ENCODE peak calls at places on chromosomes 16 and 17, in six cellular contexts. One of them, this sample, is unnamed.

GRCh38 chr16:17080105-17080504 is 390.7 kb downstream of the XYLT1 start:
- DNase-seq in right atrium auricular region: no peak
- DNase-seq in Calu3: no peak
- DNase-seq in GM13976: no peak
- DNase-seq in uterus: no peak
- DNase-seq in upper lobe of right lung: no peak
- DNase-seq in this sample: no peak

GRCh38 chr17:74859439-74860228 is at the start of gene GRIN2C:
- DNase-seq in uterus: no peak
- DNase-seq in Calu3: no peak
- DNase-seq in right atrium auricular region: no peak
- DNase-seq in upper lobe of right lung: no peak
- DNase-seq in GM13976: no peak
- DNase-seq in this sample: peak; percentile 53

GRCh38 chr16:374616-374926 is 4.2 kb upstream of the MRPL28 start:
- DNase-seq in GM13976: no peak
- DNase-seq in Calu3: no peak
- DNase-seq in upper lobe of right lung: no peak
- DNase-seq in uterus: no peak
- DNase-seq in right atrium auricular region: no peak
- DNase-seq in this sample: no peak

GRCh38 chr16:11665071-11665491 is 3.2 kb upstream of the SNN start:
- DNase-seq in upper lobe of right lung: no peak
- DNase-seq in Calu3: no peak
- DNase-seq in right atrium auricular region: no peak
- DNase-seq in GM13976: no peak
- DNase-seq in uterus: no peak
- DNase-seq in this sample: no peak

GRCh38 chr16:15427648-15428239 is 6.6 kb upstream of the BMERB1 start:
- DNase-seq in upper lobe of right lung: peak; percentile 66
- DNase-seq in Calu3: peak; percentile 60
- DNase-seq in GM13976: peak; percentile 64
- DNase-seq in uterus: peak; percentile 83
- DNase-seq in right atrium auricular region: peak; percentile 82
- DNase-seq in this sample: peak; percentile 53

GRCh38 chr17:73430848-73431247 is 119.0 kb upstream of the CDC42EP4 start:
- DNase-seq in uterus: no peak
- DNase-seq in GM13976: no peak
- DNase-seq in right atrium auricular region: no peak
- DNase-seq in upper lobe of right lung: no peak
- DNase-seq in Calu3: no peak
- DNase-seq in this sample: no peak

GRCh38 chr16:67445441-67445912 is 14.6 kb downstream of the HSD11B2 start:
- DNase-seq in GM13976: no peak
- DNase-seq in uterus: peak; percentile 78
- DNase-seq in right atrium auricular region: no peak
- DNase-seq in upper lobe of right lung: no peak
- DNase-seq in Calu3: no peak
- DNase-seq in this sample: no peak

GRCh38 chr17:76997981-76998531 is 129.9 kb downstream of the MGAT5B start:
- DNase-seq in uterus: no peak
- DNase-seq in Calu3: no peak
- DNase-seq in GM13976: peak; percentile 81
- DNase-seq in right atrium auricular region: no peak
- DNase-seq in upper lobe of right lung: no peak
- DNase-seq in this sample: peak; percentile 69

GRCh38 chr17:17347956-17348871 is 45.0 kb downstream of the NT5M start:
- DNase-seq in Calu3: no peak
- DNase-seq in GM13976: no peak
- DNase-seq in right atrium auricular region: no peak
- DNase-seq in upper lobe of right lung: peak; percentile 48
- DNase-seq in uterus: no peak
- DNase-seq in this sample: no peak

DNA sequence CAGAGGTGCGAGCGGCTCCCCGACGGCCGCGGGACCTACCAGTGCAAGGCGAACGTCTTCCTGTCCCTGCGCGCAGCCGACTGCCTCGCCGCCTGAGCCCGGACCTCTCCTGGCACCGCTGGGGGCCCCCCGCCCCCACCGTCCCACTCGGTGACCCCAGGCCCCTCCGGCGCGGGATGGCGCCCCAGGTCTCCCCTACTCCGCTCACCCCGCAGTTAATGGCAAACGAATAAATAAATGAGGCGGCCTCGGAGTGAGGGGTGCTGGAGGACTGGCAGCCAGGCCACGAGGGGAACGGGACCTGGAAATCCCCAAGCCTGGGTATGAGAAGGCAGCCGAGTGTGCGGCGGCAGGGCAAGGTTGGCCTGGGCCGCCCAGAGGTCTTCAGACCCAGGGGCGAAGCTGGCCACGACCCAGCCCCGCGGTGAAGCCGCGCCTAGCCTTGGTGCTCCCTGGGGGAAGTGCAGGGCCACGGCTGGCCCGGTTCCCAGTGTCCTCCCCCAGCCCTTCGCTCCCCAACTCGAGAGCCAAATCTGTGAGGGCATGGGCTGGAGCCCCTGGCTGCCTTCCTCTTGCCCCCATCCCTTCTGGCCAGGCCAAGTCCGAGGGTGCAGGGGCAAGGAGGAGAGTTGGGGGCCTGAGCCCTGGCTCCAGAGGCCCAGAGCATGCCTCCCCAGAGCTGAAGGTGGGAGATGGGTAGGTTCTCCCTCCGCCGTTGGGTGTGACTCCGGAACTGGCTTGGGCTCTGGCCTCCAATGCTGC is 796 bp downstream of the NPB start:
- DNase-seq in uterus: no peak
- DNase-seq in Calu3: peak; percentile 29
- DNase-seq in GM13976: no peak
- DNase-seq in right atrium auricular region: no peak
- DNase-seq in upper lobe of right lung: peak; percentile 64
- DNase-seq in this sample: no peak
- TF ChIP-seq CTCF in uterus: no peak
- TF ChIP-seq CTCF in Calu3: no peak
- TF ChIP-seq CTCF in GM13976: no peak
- TF ChIP-seq CTCF in right atrium auricular region: no peak
- TF ChIP-seq CTCF in upper lobe of right lung: no peak
- TF ChIP-seq CTCF in this sample: no peak

DNA sequence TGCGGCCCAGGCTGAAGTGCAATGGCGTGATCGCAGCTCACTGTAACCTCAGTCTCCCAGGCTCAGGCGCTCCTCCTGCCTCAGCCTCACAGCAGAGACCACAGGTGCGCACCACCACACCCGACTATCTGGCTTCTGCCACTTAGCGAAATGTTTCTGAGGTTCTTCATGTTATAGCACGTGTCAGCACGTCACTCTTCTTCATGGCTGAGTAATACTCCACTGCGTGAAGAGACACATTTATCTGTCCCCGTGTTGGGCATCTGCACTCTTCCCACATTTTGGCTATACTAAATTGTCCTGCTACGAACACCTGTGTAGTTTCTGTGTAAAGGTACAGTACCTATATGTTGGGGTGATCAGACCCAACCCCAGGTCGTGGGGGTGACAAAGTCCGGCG is 1.0 kb upstream of the DPEP1 start:
- DNase-seq in upper lobe of right lung: no peak
- DNase-seq in GM13976: no peak
- DNase-seq in right atrium auricular region: no peak
- DNase-seq in Calu3: no peak
- DNase-seq in uterus: no peak
- DNase-seq in this sample: no peak
- TF ChIP-seq CTCF in upper lobe of right lung: no peak
- TF ChIP-seq CTCF in GM13976: no peak
- TF ChIP-seq CTCF in right atrium auricular region: no peak
- TF ChIP-seq CTCF in Calu3: no peak
- TF ChIP-seq CTCF in uterus: no peak
- TF ChIP-seq CTCF in this sample: no peak

GRCh38 chr16:51146256-51146924 is 4.7 kb downstream of the SALL1 start:
- DNase-seq in right atrium auricular region: no peak
- DNase-seq in uterus: no peak
- DNase-seq in Calu3: no peak
- DNase-seq in GM13976: no peak
- DNase-seq in upper lobe of right lung: no peak
- DNase-seq in this sample: no peak
- TF ChIP-seq CTCF in right atrium auricular region: no peak
- TF ChIP-seq CTCF in uterus: peak; percentile 44
- TF ChIP-seq CTCF in Calu3: peak; percentile 34
- TF ChIP-seq CTCF in GM13976: no peak
- TF ChIP-seq CTCF in upper lobe of right lung: no peak
- TF ChIP-seq CTCF in this sample: no peak

GRCh38 chr16:66044089-66044488 is 322.4 kb upstream of the CDH5 start:
- DNase-seq in GM13976: no peak
- DNase-seq in right atrium auricular region: no peak
- DNase-seq in uterus: no peak
- DNase-seq in Calu3: no peak
- DNase-seq in upper lobe of right lung: no peak
- DNase-seq in this sample: no peak

GRCh38 chr16:66043326-66043725 is 323.2 kb upstream of the CDH5 start:
- DNase-seq in GM13976: no peak
- DNase-seq in Calu3: no peak
- DNase-seq in upper lobe of right lung: no peak
- DNase-seq in right atrium auricular region: no peak
- DNase-seq in uterus: no peak
- DNase-seq in this sample: no peak

GRCh38 chr16:66045626-66046025 is 320.9 kb upstream of the CDH5 start:
- DNase-seq in uterus: no peak
- DNase-seq in upper lobe of right lung: no peak
- DNase-seq in GM13976: no peak
- DNase-seq in Calu3: no peak
- DNase-seq in right atrium auricular region: no peak
- DNase-seq in this sample: no peak

GRCh38 chr16:66042341-66042740 is 324.1 kb upstream of the CDH5 start:
- DNase-seq in uterus: no peak
- DNase-seq in GM13976: no peak
- DNase-seq in Calu3: no peak
- DNase-seq in right atrium auricular region: no peak
- DNase-seq in upper lobe of right lung: no peak
- DNase-seq in this sample: no peak

GRCh38 chr16:66044616-66045015 is 321.9 kb upstream of the CDH5 start:
- DNase-seq in uterus: no peak
- DNase-seq in upper lobe of right lung: no peak
- DNase-seq in Calu3: no peak
- DNase-seq in GM13976: no peak
- DNase-seq in right atrium auricular region: no peak
- DNase-seq in this sample: no peak
- TF ChIP-seq CTCF in uterus: no peak
- TF ChIP-seq CTCF in upper lobe of right lung: no peak
- TF ChIP-seq CTCF in Calu3: no peak
- TF ChIP-seq CTCF in GM13976: no peak
- TF ChIP-seq CTCF in right atrium auricular region: no peak
- TF ChIP-seq CTCF in this sample: no peak

This sample was measured in GM10248.